ENCODE peak calls at places on chromosomes 3 and 15, in four cellular contexts. B is IMR-90, U is H9, F is H1. E is an unnamed sample.

GRCh38 chr3:155995525-155996370 is 124.6 kb upstream of the KCNAB1 start:
- DNase-seq in F (no peak), B (peak; percentile 72), U (no peak), E (peak; percentile 54)

GRCh38 chr3:107285197-107285596 is 92.0 kb upstream of the CCDC54 start:
- DNase-seq in F (peak; percentile 54), U (peak; percentile 86), B (peak; percentile 26), E (peak; percentile 98)

GRCh38 chr3:124552224-124552623 is 178.0 kb upstream of the UMPS start:
- DNase-seq in U (no peak), F (no peak), B (peak; percentile 4), E (no peak)

GRCh38 chr3:178719036-178719635 is 182.9 kb downstream of the KCNMB2 start:
- DNase-seq in U (no peak), F (no peak), B (no peak), E (no peak)

GRCh38 chr15:89898628-89899302 is 5.0 kb upstream of the AP3S2 start:
- DNase-seq in B (peak; percentile 47), F (peak; percentile 43), U (peak; percentile 83), E (peak; percentile 90)

GRCh38 chr15:67700023-67700422 is 125.3 kb upstream of the SKOR1 start:
- DNase-seq in U (no peak), B (no peak), F (no peak), E (no peak)

GRCh38 chr15:39596358-39597051 is 15.6 kb downstream of the THBS1 start:
- DNase-seq in F (no peak), B (peak; percentile 52), U (no peak), E (no peak)

GRCh38 chr15:56892651-56893348 is 25.6 kb upstream of the TCF12 start:
- DNase-seq in U (no peak), B (no peak), F (no peak), E (no peak)

GRCh38 chr15:78808550-78808949 is 2.7 kb downstream of the ADAMTS7 start:
- DNase-seq in F (no peak), B (peak; percentile 34), U (peak; percentile 70), E (peak; percentile 78)

GRCh38 chr3:14425574-14426304 is 23.3 kb downstream of the SLC6A6 start:
- DNase-seq in U (no peak), B (no peak), F (no peak), E (no peak)

GRCh38 chr15:43275736-43276562 is 9.2 kb upstream of the TGM5 start:
- DNase-seq in B (no peak), U (no peak), F (no peak), E (no peak)
- H3K56ac ChIP-seq in B (no peak overlapping the region), U (no peak overlapping the region), F (no peak overlapping the region), E (no peak overlapping the region)

DNA sequence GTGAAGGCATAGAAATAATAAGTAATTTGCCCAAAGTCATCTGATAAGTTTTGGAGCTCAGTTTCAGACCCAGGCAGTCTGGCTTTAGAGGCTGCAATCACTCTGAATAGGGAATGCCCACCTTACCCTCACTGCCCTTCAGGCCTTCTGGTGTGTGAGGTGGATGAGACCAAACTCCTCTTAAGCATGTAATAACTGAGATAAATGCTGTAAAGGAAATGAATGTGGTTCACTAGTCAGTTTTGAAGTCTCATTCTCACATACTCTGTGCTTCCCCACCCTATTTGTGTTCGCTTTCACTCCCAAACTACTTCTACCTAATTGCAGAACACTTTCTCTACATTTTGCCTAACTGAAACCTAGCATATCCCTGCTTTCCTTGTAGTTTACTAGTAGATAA is 144.1 kb downstream of the FILIP1L start:
- DNase-seq in B (no peak), F (no peak), U (no peak), E (no peak)
- H4K5ac ChIP-seq in B (no peak overlapping the region), F (no peak overlapping the region), U (no peak overlapping the region), E (no peak overlapping the region)

DNA sequence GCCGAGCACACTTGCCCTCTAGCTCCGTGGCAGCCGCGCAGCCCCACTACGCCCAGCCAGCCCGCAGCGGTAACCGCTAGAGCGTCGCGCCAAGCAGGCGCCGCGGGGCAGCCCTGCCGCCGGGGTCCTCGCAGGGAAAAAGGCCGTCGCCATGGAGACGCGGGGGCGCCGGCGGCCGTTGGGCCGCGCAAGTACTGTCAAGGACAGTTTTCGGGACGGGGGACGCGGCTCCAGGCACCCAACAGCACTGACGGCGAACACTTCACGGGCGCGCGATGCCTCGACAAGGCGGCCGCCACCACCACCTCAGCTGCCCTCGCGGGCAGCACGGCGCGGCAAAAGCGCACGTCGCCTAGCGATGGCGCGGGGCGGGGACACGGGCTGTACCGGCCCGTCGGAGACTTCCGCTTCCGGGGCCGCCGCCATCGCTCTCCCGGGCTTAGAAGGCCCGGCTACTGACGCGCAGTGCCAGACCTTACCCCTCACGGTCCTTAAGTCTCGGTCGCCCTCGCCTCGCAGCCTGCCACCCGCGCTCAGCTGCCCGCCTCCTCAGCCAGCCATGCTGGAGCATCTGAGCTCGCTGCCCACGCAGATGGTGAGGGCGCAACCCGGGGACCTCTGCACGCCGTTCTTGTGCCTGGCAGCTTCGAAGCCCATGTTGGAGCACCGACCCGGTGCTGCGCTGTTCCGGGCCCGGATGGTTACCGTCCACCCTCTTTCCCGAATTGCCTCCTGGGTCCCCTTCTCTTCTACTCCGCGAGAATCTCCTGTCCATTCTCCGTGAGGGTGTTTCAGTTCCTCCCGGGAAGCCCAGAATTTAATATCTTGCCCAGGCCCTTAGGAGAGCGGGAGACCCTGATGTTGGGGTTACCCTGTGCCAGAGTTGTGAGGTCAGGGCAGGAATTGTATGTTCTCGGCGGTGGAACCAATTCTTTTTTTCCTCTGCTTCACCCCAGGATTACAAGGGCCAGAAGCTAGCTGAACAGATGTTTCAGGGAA is at the start of the genes GLT8D1 and SPCS1:
- DNase-seq in F (no peak), B (peak; percentile 79), U (peak; percentile 85), E (peak; percentile 89)
- H3K18ac ChIP-seq in F (peak within 1 kb of the TSS; percentile 97), B (peak within 1 kb of the TSS; percentile 58), U (peak within 1 kb of the TSS; percentile 58), E (no peak within 1 kb of the TSS)

GRCh38 chr15:45773149-45773548 is 138.3 kb downstream of the SQOR start:
- DNase-seq in U (no peak), B (peak; percentile 16), F (no peak), E (no peak)

GRCh38 chr15:45776772-45777171 is 141.9 kb downstream of the SQOR start:
- DNase-seq in F (no peak), B (no peak), U (no peak), E (no peak)

GRCh38 chr15:45780352-45780751 is 145.5 kb downstream of the SQOR start:
- DNase-seq in F (no peak), B (no peak), U (no peak), E (peak; percentile 39)

GRCh38 chr15:45777781-45778180 is 143.0 kb downstream of the SQOR start:
- DNase-seq in F (no peak), U (no peak), B (no peak), E (no peak)
- H3K56ac ChIP-seq in F (no peak overlapping the region), U (no peak overlapping the region), B (no peak overlapping the region), E (no peak overlapping the region)

DNA sequence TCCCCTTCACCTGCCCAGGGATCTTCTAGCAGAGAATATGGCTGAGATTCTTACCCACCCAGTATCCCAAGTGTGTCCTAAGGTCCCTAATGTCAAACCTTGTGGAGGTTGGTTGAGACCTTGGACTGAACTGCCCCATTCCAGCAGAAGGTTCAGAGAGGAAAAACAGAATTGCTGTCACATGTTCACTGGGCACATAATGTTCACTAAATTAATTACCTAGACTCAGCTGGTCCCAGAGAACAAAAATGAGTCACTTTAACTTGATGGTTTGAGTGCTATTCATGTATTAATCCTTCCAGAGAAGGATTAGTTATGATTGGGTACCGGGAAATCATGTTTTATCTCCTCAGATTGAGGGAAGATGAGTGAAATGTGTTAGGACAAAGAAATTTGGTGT is 171.3 kb upstream of the GADL1 start:
- DNase-seq in F (no peak), U (no peak), B (no peak), E (no peak)
- H4K5ac ChIP-seq in F (no peak overlapping the region), U (no peak overlapping the region), B (no peak overlapping the region), E (no peak overlapping the region)

GRCh38 chr3:57078366-57079220 is 18.1 kb downstream of the SPATA12 start:
- DNase-seq in B (peak; percentile 16), U (peak; percentile 62), F (no peak), E (peak; percentile 78)

GRCh38 chr3:57080171-57080570 is 19.7 kb downstream of the SPATA12 start:
- DNase-seq in U (peak; percentile 39), B (no peak), F (no peak), E (no peak)

GRCh38 chr3:57077630-57078365 is 17.3 kb downstream of the SPATA12 start:
- DNase-seq in B (no peak), F (no peak), U (no peak), E (no peak)

GRCh38 chr3:57081173-57081572 is 20.7 kb downstream of the SPATA12 start:
- DNase-seq in U (no peak), B (no peak), F (no peak), E (no peak)

DNA sequence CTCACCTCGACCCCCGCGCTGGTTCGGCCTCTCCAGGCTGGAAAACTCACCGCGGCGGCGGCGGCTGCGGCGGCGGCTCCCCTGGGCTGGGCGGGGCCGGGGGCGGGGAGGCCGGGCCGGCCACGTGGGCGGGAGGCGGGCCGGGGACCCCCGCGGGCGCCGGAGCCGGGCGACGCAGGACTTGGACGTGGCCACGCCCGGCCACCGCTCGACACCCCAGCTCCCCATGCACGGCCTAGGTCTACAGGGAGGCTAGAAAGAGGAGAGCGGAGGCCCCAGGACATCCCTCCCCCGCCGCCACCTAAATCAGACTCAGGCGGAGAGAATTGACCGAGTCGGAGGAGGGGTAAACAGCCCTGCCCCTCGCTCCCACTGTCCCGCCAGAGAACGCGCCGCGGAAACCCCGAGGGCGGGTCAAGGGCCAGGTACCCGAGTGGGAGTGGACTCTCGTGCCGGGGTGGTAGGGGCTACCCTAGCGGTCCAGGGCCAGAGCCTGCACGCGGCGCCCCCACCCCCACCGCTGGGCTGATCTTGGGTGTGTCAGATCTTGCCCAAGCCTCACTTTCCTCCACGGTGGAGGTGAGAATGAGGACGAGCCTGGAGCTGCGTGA is 18.9 kb downstream of the SPATA12 start:
- DNase-seq in F (no peak), B (no peak), U (peak; percentile 80), E (peak; percentile 81)
- H3K18ac ChIP-seq in F (peak overlapping the region; percentile 72), B (no peak overlapping the region), U (no peak overlapping the region), E (peak overlapping the region; percentile 71)